ENCODE peak calls at places on chromosomes 12 and 14, in five cellular contexts. One of them, this sample, is unnamed.

GRCh38 chr14:90561031-90561430 is 164.2 kb downstream of the CALM1 start:
- DNase-seq in neural progenitor cell: peak
- DNase-seq in DND-41: no peak
- DNase-seq in HepG2: no peak
- DNase-seq in PC-9: no peak
- DNase-seq in this sample: no peak

GRCh38 chr14:103679351-103679750 is 35.9 kb downstream of the XRCC3 start:
- DNase-seq in neural progenitor cell: peak
- DNase-seq in DND-41: peak
- DNase-seq in HepG2: peak
- DNase-seq in PC-9: no peak
- DNase-seq in this sample: no peak

GRCh38 chr12:45357547-45358417 is 141.9 kb downstream of the ANO6 start:
- DNase-seq in neural progenitor cell: no peak
- DNase-seq in DND-41: no peak
- DNase-seq in HepG2: peak
- DNase-seq in PC-9: no peak
- DNase-seq in this sample: no peak

GRCh38 chr14:61472025-61472672 is 150.8 kb downstream of the PRKCH start:
- DNase-seq in neural progenitor cell: no peak
- DNase-seq in DND-41: peak
- DNase-seq in HepG2: peak
- DNase-seq in PC-9: peak
- DNase-seq in this sample: peak

GRCh38 chr12:121295746-121296617 is 527 bp downstream of the CAMKK2 start:
- DNase-seq in neural progenitor cell: peak
- DNase-seq in DND-41: peak
- DNase-seq in HepG2: peak
- DNase-seq in PC-9: no peak
- DNase-seq in this sample: no peak

GRCh38 chr14:34715108-34715863 is 893 bp upstream of the CFL2 start:
- DNase-seq in neural progenitor cell: no peak
- DNase-seq in DND-41: no peak
- DNase-seq in HepG2: no peak
- DNase-seq in PC-9: no peak
- DNase-seq in this sample: no peak

GRCh38 chr14:58104808-58105207 is 47.2 kb downstream of the ARMH4 start:
- DNase-seq in neural progenitor cell: no peak
- DNase-seq in DND-41: no peak
- DNase-seq in HepG2: no peak
- DNase-seq in PC-9: peak
- DNase-seq in this sample: no peak

GRCh38 chr14:76472199-76472723 is 96.3 kb downstream of the ESRRB start:
- DNase-seq in neural progenitor cell: no peak
- DNase-seq in DND-41: no peak
- DNase-seq in HepG2: no peak
- DNase-seq in PC-9: no peak
- DNase-seq in this sample: no peak

GRCh38 chr12:63857771-63858670 is 13.5 kb downstream of the SRGAP1 start:
- DNase-seq in neural progenitor cell: no peak
- DNase-seq in DND-41: no peak
- DNase-seq in HepG2: no peak
- DNase-seq in PC-9: no peak
- DNase-seq in this sample: no peak

GRCh38 chr12:49553512-49554088 is 14.3 kb downstream of the MCRS1 start:
- DNase-seq in neural progenitor cell: peak
- DNase-seq in DND-41: no peak
- DNase-seq in HepG2: peak
- DNase-seq in PC-9: peak
- DNase-seq in this sample: no peak

GRCh38 chr12:130156652-130157275 is 5.5 kb upstream of the FZD10 start:
- DNase-seq in neural progenitor cell: no peak
- DNase-seq in DND-41: no peak
- DNase-seq in HepG2: no peak
- DNase-seq in PC-9: no peak
- DNase-seq in this sample: no peak

GRCh38 chr14:37550511-37550910 is 44.5 kb downstream of the FOXA1 start:
- DNase-seq in neural progenitor cell: no peak
- DNase-seq in DND-41: no peak
- DNase-seq in HepG2: no peak
- DNase-seq in PC-9: no peak
- DNase-seq in this sample: no peak

GRCh38 chr12:2904260-2904659 is 13.6 kb downstream of the TULP3 start:
- DNase-seq in neural progenitor cell: no peak
- DNase-seq in DND-41: no peak
- DNase-seq in HepG2: no peak
- DNase-seq in PC-9: no peak
- DNase-seq in this sample: no peak

GRCh38 chr12:78683031-78683430 is 181.5 kb upstream of the SYT1 start:
- DNase-seq in neural progenitor cell: no peak
- DNase-seq in DND-41: no peak
- DNase-seq in HepG2: no peak
- DNase-seq in PC-9: no peak
- DNase-seq in this sample: no peak

GRCh38 chr14:99660006-99660566 is 15.2 kb downstream of the HHIPL1 start:
- DNase-seq in neural progenitor cell: no peak
- DNase-seq in DND-41: no peak
- DNase-seq in HepG2: no peak
- DNase-seq in PC-9: no peak
- DNase-seq in this sample: no peak
- H3K4me3 ChIP-seq in neural progenitor cell: no peak
- H3K4me3 ChIP-seq in DND-41: no peak
- H3K4me3 ChIP-seq in HepG2: no peak
- H3K4me3 ChIP-seq in PC-9: no peak
- H3K4me3 ChIP-seq in this sample: no peak

DNA sequence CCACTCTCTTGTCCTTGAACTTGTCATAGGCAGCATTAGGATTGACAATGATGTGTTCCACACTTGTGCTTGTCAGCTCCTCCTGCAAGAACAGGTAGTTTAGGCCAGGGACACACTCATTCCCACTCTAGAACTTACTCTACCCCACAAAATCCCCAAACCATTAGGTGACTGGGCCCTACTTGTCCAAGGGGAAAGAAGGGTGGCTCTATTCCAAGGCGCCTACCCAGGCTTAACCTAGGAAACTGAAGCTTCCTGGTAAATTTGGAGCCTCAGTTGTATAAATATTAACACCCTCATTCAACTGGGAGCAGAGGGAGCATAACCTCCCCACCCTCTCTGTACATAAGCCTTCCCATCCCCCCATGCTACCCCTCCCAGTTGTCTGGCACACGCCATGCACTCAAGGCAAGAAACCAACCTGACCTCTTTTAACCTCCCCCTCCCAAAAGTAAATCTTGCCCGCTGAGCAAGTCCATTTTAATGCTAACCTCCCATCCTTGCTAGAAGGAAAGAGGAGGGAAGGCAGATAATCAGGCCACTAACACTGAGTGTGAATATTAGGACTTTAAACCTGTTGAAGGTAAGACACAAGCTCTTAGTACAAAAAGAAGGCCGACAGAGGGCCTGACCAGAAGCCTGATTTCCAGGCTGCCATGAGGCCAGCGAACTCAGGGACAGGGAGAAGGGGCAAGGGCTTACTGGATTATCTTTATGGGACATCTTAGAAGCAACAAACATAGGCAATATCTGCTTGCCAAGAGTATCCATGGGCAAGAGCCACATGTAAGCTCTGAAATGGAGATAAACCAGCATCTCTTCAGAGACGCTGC is 11.0 kb downstream of the DCTN2 start:
- DNase-seq in neural progenitor cell: no peak
- DNase-seq in DND-41: no peak
- DNase-seq in HepG2: no peak
- DNase-seq in PC-9: no peak
- DNase-seq in this sample: no peak
- TF ChIP-seq EZH2 in neural progenitor cell: no peak
- TF ChIP-seq EZH2 in DND-41: no peak
- TF ChIP-seq EZH2 in HepG2: no peak
- TF ChIP-seq EZH2 in PC-9: no peak
- TF ChIP-seq EZH2 in this sample: no peak

DNA sequence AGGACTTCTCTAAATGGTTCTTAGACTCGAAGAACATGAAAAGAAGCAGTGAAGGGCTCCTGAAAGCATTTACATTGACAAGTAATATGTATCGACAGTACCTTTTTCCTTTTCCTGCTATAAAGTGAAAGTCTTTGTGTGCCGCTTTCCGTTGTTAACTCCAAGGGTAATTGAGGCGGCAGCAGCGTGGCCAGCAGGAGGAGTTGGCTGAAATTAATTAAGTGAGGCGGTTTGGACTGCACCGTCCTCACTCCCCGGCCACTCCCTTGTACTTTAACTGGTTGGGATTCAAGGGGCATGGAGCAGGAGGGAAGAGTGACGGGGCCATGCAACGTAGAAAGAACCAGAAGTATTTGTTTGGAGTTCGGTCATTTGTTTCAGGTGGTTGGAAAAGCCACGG is 34.3 kb upstream of the OTX2 start:
- DNase-seq in neural progenitor cell: peak
- DNase-seq in DND-41: no peak
- DNase-seq in HepG2: no peak
- DNase-seq in PC-9: no peak
- DNase-seq in this sample: no peak
- H3K4me3 ChIP-seq in neural progenitor cell: no peak
- H3K4me3 ChIP-seq in DND-41: no peak
- H3K4me3 ChIP-seq in HepG2: no peak
- H3K4me3 ChIP-seq in PC-9: no peak
- H3K4me3 ChIP-seq in this sample: no peak

DNA sequence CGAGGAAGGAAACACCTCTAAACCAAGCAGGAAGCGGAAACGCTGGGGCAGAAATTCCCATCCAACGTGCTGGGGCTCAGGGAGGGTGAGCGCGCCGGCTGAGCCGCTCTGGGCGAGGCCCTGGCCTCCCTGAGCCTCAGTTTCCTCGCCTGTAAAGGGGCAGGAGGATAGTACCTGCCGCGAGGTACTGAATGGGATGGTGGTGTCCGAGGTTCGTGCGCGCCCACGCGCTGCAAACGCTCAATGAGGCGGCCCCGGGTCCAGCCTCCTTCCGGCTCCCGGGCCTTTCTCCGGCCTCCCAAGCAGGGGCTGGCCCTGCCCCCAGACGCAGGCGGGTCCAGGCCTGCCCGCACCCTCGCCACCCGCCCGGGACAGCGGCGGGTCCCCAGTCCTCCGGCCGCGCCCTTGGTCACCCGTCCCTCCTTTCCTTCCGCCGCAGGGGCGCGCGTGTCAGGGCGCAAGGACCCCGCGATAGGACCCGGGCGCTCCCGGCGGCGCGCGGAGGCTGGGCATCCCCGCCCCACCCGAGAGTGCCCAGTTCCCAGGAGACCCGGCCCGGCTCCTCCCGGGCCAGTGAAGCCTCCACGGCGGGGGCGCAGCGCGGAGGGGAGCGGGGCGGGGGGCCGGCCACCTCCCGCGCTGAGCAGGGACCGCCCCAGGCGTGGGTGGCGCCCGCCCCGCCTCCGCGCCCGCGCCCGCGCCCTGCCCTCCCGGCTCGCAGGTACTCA is 533 bp downstream of the BEGAIN start:
- DNase-seq in neural progenitor cell: no peak
- DNase-seq in DND-41: peak
- DNase-seq in HepG2: no peak
- DNase-seq in PC-9: no peak
- DNase-seq in this sample: no peak
- TF ChIP-seq EZH2 in neural progenitor cell: peak
- TF ChIP-seq EZH2 in DND-41: no peak
- TF ChIP-seq EZH2 in HepG2: peak
- TF ChIP-seq EZH2 in PC-9: no peak
- TF ChIP-seq EZH2 in this sample: no peak

GRCh38 chr14:69392481-69392880 is 5.6 kb downstream of the ERH start:
- DNase-seq in neural progenitor cell: no peak
- DNase-seq in DND-41: no peak
- DNase-seq in HepG2: no peak
- DNase-seq in PC-9: no peak
- DNase-seq in this sample: no peak
- H3K4me3 ChIP-seq in neural progenitor cell: no peak
- H3K4me3 ChIP-seq in DND-41: peak
- H3K4me3 ChIP-seq in HepG2: no peak
- H3K4me3 ChIP-seq in PC-9: no peak
- H3K4me3 ChIP-seq in this sample: no peak

DNA sequence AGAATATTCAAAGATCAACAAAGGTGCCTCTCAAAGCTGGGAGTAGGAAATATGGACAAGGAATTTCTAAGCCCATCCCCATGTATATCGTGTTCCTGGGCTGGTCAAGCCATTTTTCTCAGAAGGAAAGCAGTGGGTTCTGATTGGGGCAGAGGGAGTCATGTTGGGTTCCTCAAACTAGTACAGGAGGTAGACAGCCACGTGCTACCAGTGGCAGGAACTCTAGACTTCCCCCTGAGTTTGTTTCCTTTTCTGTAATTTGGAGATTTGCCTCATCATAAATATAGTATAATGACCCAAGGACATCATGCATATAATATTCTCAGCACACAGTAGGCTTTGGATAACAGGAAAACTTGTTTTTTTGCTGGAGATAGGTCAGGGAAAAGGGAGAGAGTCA is 16.4 kb upstream of the PLEKHH1 start:
- DNase-seq in neural progenitor cell: no peak
- DNase-seq in DND-41: no peak
- DNase-seq in HepG2: no peak
- DNase-seq in PC-9: no peak
- DNase-seq in this sample: no peak
- TF ChIP-seq EZH2 in neural progenitor cell: no peak
- TF ChIP-seq EZH2 in DND-41: no peak
- TF ChIP-seq EZH2 in HepG2: no peak
- TF ChIP-seq EZH2 in PC-9: no peak
- TF ChIP-seq EZH2 in this sample: no peak